ENCODE peak calls at places on chromosomes 16 and 17, in eight cellular contexts. S is A549, J is heart left ventricle, R is esophagus squamous epithelium, G is H1, H is adrenal gland, I is IMR-90, C is body of pancreas. M is an unnamed sample.

GRCh38 chr17:57782642-57783337 is 37.7 kb upstream of the CCDC182 start:
- DNase-seq in S (no peak), J (no peak), R (no peak), G (no peak), H (no peak), I (no peak), C (no peak), M (no peak)

GRCh38 chr17:34151081-34151480 is 104.0 kb upstream of the CCL2 start:
- DNase-seq in S (no peak), J (no peak), R (no peak), G (no peak), H (no peak), I (no peak), C (no peak), M (no peak)

GRCh38 chr16:69323428-69323827 is 7.0 kb downstream of the PDF start:
- DNase-seq in S (no peak), J (no peak), R (no peak), G (no peak), H (no peak), I (no peak), C (no peak), M (no peak)

GRCh38 chr17:64741924-64742670 is 80.0 kb upstream of the SMURF2 start:
- DNase-seq in S (no peak), J (no peak), R (no peak), G (no peak), H (no peak), I (peak), C (no peak), M (peak)

GRCh38 chr17:42342242-42343008 is 45.8 kb downstream of the STAT3 start:
- DNase-seq in S (no peak), J (no peak), R (no peak), G (no peak), H (peak), I (peak), C (no peak), M (no peak)

GRCh38 chr17:19270347-19270950 is 33.3 kb downstream of the EPN2 start:
- DNase-seq in S (no peak), J (no peak), R (no peak), G (no peak), H (no peak), I (no peak), C (no peak), M (no peak)

GRCh38 chr16:85419503-85420408 is 193.4 kb upstream of the GSE1 start:
- DNase-seq in S (no peak), J (peak), R (no peak), G (no peak), H (no peak), I (no peak), C (peak), M (peak)

GRCh38 chr16:66342294-66342900 is 24.1 kb upstream of the CDH5 start:
- DNase-seq in S (peak), J (no peak), R (no peak), G (peak), H (no peak), I (no peak), C (no peak), M (no peak)

GRCh38 chr17:69506489-69506888 is 92.0 kb downstream of the MAP2K6 start:
- DNase-seq in S (peak), J (no peak), R (no peak), G (no peak), H (no peak), I (no peak), C (no peak), M (no peak)

GRCh38 chr17:77098884-77099545 is 41.8 kb upstream of the SEC14L1 start:
- DNase-seq in S (no peak), J (no peak), R (no peak), G (no peak), H (peak), I (peak), C (peak), M (no peak)

GRCh38 chr17:78359216-78359935 is 501 bp downstream of the SOCS3 start:
- DNase-seq in S (peak), J (peak), R (no peak), G (no peak), H (peak), I (no peak), C (no peak), M (peak)

GRCh38 chr16:35011-35775 is 18.2 kb downstream of the POLR3K start:
- DNase-seq in S (no peak), J (peak), R (no peak), G (no peak), H (no peak), I (no peak), C (no peak), M (no peak)

GRCh38 chr16:88542231-88542630 is 28.0 kb upstream of the ZC3H18 start:
- DNase-seq in S (no peak), J (no peak), R (no peak), G (no peak), H (no peak), I (no peak), C (no peak), M (no peak)

GRCh38 chr17:81566461-81567126 is 14.4 kb upstream of the FAAP100 start:
- DNase-seq in S (peak), J (no peak), R (no peak), G (no peak), H (peak), I (peak), C (peak), M (peak)

GRCh38 chr17:38404174-38404943 is 23.9 kb upstream of the ARHGAP23 start:
- DNase-seq in S (no peak), J (no peak), R (no peak), G (no peak), H (no peak), I (no peak), C (no peak), M (no peak)

GRCh38 chr16:27123795-27124194 is 57.1 kb downstream of the C16orf82 start:
- DNase-seq in S (no peak), J (no peak), R (no peak), G (no peak), H (no peak), I (peak), C (no peak), M (no peak)
- H3K27ac ChIP-seq in S (no peak), J (no peak), R (no peak), G (no peak), H (no peak), I (no peak), C (no peak), M (no peak)

GRCh38 chr17:49388692-49389513 is 25.8 kb downstream of the PHB1 start:
- DNase-seq in S (no peak), J (no peak), R (no peak), G (no peak), H (no peak), I (peak), C (no peak), M (no peak)

GRCh38 chr17:49388290-49388640 is 26.2 kb upstream of the ZNF652 start:
- DNase-seq in S (no peak), J (no peak), R (no peak), G (no peak), H (no peak), I (no peak), C (no peak), M (no peak)

GRCh38 chr17:49393491-49394255 is 21.0 kb downstream of the PHB1 start:
- DNase-seq in S (no peak), J (no peak), R (no peak), G (no peak), H (peak), I (no peak), C (no peak), M (no peak)

GRCh38 chr17:49387374-49388289 is 25.6 kb upstream of the ZNF652 start:
- DNase-seq in S (no peak), J (no peak), R (no peak), G (no peak), H (no peak), I (no peak), C (no peak), M (no peak)

GRCh38 chr17:49390548-49391324 is 23.9 kb downstream of the PHB1 start:
- DNase-seq in S (no peak), J (peak), R (no peak), G (no peak), H (peak), I (no peak), C (no peak), M (no peak)
- TF ChIP-seq POLR2A in S (no peak), J (no peak), R (no peak), G (no peak), H (no peak), I (no peak), C (no peak), M (no peak)

DNA sequence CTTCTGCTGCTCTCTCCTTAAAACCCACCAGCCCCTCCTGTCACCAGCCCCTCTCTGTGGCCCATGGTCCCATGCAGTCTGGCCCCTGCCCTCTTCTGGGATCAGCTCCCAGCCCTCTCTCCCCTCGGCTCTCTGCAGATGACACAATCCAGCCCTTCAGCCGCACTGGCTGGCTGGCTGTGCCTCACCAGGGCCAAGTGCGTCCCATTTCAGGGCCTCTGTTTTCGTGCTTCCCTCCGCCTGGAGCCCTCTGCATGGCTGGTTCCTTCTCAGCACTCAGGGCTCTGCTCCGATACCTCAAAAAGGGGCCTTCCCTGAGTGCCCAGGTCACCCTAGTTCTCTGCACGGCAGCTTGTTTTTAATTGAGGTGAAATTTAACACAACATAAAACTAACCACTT is 124.3 kb downstream of the SOCS1 start:
- DNase-seq in S (no peak), J (no peak), R (no peak), G (no peak), H (no peak), I (no peak), C (no peak), M (no peak)
- H3K27ac ChIP-seq in S (no peak), J (no peak), R (peak), G (no peak), H (no peak), I (no peak), C (no peak), M (no peak)

GRCh38 chr17:21286771-21287702 is 2.5 kb downstream of the MAP2K3 start:
- DNase-seq in S (peak), J (peak), R (no peak), G (no peak), H (no peak), I (no peak), C (peak), M (no peak)
- TF ChIP-seq POLR2A in S (no peak), J (no peak), R (no peak), G (no peak), H (no peak), I (peak), C (no peak), M (no peak)

DNA sequence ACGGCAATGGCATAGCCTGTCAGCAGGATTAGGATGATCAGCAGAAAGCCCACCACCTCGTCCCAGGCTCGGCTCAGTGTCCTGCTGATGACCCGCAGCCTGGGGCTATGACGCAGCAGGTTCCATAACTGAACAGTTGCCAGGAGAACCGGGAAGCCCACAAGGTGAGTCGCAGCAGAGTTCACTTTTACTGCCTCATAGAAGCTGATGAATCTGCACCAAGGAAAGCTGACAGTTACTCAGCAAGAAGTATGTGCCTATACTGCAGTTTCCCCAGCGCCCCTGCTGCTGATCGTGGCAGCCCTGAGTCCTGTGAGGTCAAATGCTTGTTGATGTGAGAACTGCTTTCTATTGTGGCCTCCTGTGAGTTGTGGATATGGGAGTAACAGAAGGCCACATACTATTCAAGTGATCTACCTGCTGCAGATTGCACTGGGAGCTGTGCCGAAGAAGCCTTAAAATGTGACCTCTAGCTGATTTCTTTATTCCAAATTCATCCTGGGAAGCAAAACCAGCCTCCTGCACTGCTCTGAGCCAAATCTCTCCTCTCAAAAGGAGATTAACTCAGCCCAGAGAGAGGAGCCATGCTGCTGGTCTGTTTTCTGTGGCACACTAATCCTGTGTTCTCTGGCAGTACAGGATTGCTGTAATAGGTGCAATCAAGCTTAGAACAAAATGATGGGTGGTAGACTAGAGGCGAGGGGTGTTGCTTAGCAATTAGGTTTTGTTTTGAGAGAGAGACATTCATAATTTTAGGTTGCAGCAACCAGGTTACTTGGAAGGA is 38.8 kb downstream of the IST1 start:
- DNase-seq in S (no peak), J (no peak), R (no peak), G (no peak), H (no peak), I (peak), C (no peak), M (no peak)
- H3K27ac ChIP-seq in S (no peak), J (no peak), R (no peak), G (no peak), H (peak), I (no peak), C (no peak), M (no peak)